ENCODE peak calls at places on chromosomes 13 and 19, in eight cellular contexts. Y is iris pigment epithelial cell; N is HL-60; H is effector CD4-positive, alpha-beta T cell; T is IMR-90; K is amygdala; X is activated naive CD4-positive, alpha-beta T cell treated with anti-CD3 and anti-CD28 coated beads, Interleukin-2, amount 10 ng/mL, durations not matched to agents 7 days and 5 days; S is GM13977. E is an unnamed sample.

GRCh38 chr19:28217064-28217463 is 995.9 kb downstream of the UQCRFS1 start:
- DNase-seq in Y (no peak), N (no peak), H (no peak), T (no peak), K (no peak), X (no peak), S (no peak), E (no peak)

GRCh38 chr13:27924529-27925141 is 4.8 kb downstream of the PDX1 start:
- DNase-seq in Y (no peak), N (no peak), H (no peak), T (no peak), K (no peak), X (no peak), S (peak; percentile 36), E (no peak)

GRCh38 chr19:3701200-3701599 is 932 bp upstream of the PIP5K1C start:
- DNase-seq in Y (no peak), N (no peak), H (no peak), T (no peak), K (no peak), X (no peak), S (no peak), E (no peak)

GRCh38 chr13:77902319-77902963 is 16.2 kb downstream of the EDNRB start:
- DNase-seq in Y (no peak), N (no peak), H (no peak), T (no peak), K (no peak), X (no peak), S (no peak), E (no peak)

GRCh38 chr19:41707502-41707812 is 969 bp upstream of the CEACAM5 start:
- DNase-seq in Y (no peak), N (no peak), H (no peak), T (no peak), K (no peak), X (no peak), S (no peak), E (no peak)

GRCh38 chr19:18832331-18833140 is 777 bp downstream of the UPF1 start:
- DNase-seq in Y (no peak), N (no peak), H (peak; percentile 15), T (no peak), K (no peak), X (peak; percentile 45), S (peak; percentile 57), E (no peak)

GRCh38 chr13:105513448-105513847 is 1022.0 kb downstream of the EFNB2 start:
- DNase-seq in Y (no peak), N (no peak), H (no peak), T (no peak), K (no peak), X (no peak), S (no peak), E (no peak)

GRCh38 chr13:107018285-107018684 is 450.3 kb upstream of the ARGLU1 start:
- DNase-seq in Y (no peak), N (no peak), H (no peak), T (no peak), K (no peak), X (no peak), S (no peak), E (no peak)

GRCh38 chr13:68736961-68737360 is 1370.7 kb upstream of the ATXN8OS start:
- DNase-seq in Y (no peak), N (no peak), H (no peak), T (no peak), K (no peak), X (no peak), S (no peak), E (no peak)

GRCh38 chr19:5369962-5370367 is 29.4 kb upstream of the PTPRS start:
- DNase-seq in Y (peak; percentile 32), N (no peak), H (peak; percentile 14), T (no peak), K (no peak), X (peak; percentile 60), S (peak; percentile 66), E (no peak)

GRCh38 chr13:97911311-97912138 is 42.0 kb upstream of the IPO5 start:
- DNase-seq in Y (peak; percentile 19), N (no peak), H (no peak), T (peak; percentile 32), K (no peak), X (no peak), S (peak; percentile 14), E (no peak)

GRCh38 chr19:43467730-43468129 is 2.3 kb upstream of the LYPD3 start:
- DNase-seq in Y (peak; percentile 84), N (no peak), H (no peak), T (peak; percentile 70), K (no peak), X (no peak), S (no peak), E (no peak)

GRCh38 chr13:112740502-112741131 is 50.8 kb downstream of the ATP11A start:
- DNase-seq in Y (peak; percentile 88), N (no peak), H (no peak), T (peak; percentile 95), K (no peak), X (no peak), S (no peak), E (no peak)

GRCh38 chr13:36074659-36075058 is 56.5 kb downstream of the DCLK1 start:
- DNase-seq in Y (no peak), N (no peak), H (no peak), T (no peak), K (peak; percentile 4), X (no peak), S (no peak), E (no peak)

GRCh38 chr19:20359933-20360720 is 193.1 kb downstream of the ZNF486 start:
- DNase-seq in Y (no peak), N (no peak), H (no peak), T (no peak), K (no peak), X (no peak), S (no peak), E (no peak)

GRCh38 chr19:37950471-37951175 is 43.6 kb downstream of the SIPA1L3 start:
- DNase-seq in Y (no peak), N (no peak), H (no peak), T (no peak), K (no peak), X (no peak), S (no peak), E (no peak)

GRCh38 chr13:91311491-91311890 is 36.0 kb upstream of the MIR17HG start:
- DNase-seq in Y (no peak), N (no peak), H (no peak), T (no peak), K (no peak), X (no peak), S (no peak), E (no peak)

GRCh38 chr13:93690139-93690538 is 463.5 kb downstream of the GPC6 start:
- DNase-seq in Y (peak; percentile 36), N (no peak), H (no peak), T (peak; percentile 46), K (no peak), X (no peak), S (no peak), E (no peak)

GRCh38 chr13:110379905-110380341 is 72.8 kb downstream of the COL4A2 start:
- DNase-seq in Y (peak; percentile 80), N (no peak), H (no peak), T (peak; percentile 89), K (no peak), X (no peak), S (no peak), E (no peak)

GRCh38 chr19:29415507-29415906 is 110.3 kb upstream of the VSTM2B start:
- DNase-seq in Y (no peak), N (no peak), H (no peak), T (no peak), K (no peak), X (no peak), S (no peak), E (no peak)

GRCh38 chr19:17944301-17944700 is 11.5 kb downstream of the CCDC124 start:
- DNase-seq in Y (peak; percentile 70), N (no peak), H (no peak), T (peak; percentile 88), K (no peak), X (no peak), S (no peak), E (no peak)

GRCh38 chr13:46296920-46297319 is 85.2 kb downstream of the LRRC63 start:
- DNase-seq in Y (peak; percentile 66), N (no peak), H (no peak), T (peak; percentile 67), K (no peak), X (no peak), S (no peak), E (no peak)

GRCh38 chr13:34757441-34757840 is 184.6 kb upstream of the NBEA start:
- DNase-seq in Y (no peak), N (no peak), H (no peak), T (no peak), K (no peak), X (no peak), S (no peak), E (no peak)

GRCh38 chr19:22622901-22623840 is 11.0 kb upstream of the ZNF492 start:
- DNase-seq in Y (no peak), N (no peak), H (no peak), T (no peak), K (no peak), X (no peak), S (no peak), E (no peak)

GRCh38 chr13:48009298-48009697 is 8.2 kb upstream of the SUCLA2 start:
- DNase-seq in Y (peak; percentile 80), N (no peak), H (no peak), T (peak; percentile 51), K (no peak), X (no peak), S (no peak), E (no peak)

GRCh38 chr13:51557875-51558604 is 26.2 kb upstream of the WDFY2 start:
- DNase-seq in Y (peak; percentile 88), N (no peak), H (no peak), T (peak; percentile 88), K (no peak), X (no peak), S (no peak), E (no peak)

GRCh38 chr13:83223546-83223945 is 658.7 kb downstream of the SLITRK1 start:
- DNase-seq in Y (peak; percentile 26), N (no peak), H (no peak), T (no peak), K (no peak), X (no peak), S (no peak), E (no peak)

GRCh38 chr19:15452111-15453047 is 2.6 kb upstream of the WIZ start:
- DNase-seq in Y (peak; percentile 92), N (no peak), H (no peak), T (peak; percentile 58), K (peak; percentile 36), X (peak; percentile 30), S (no peak), E (peak; percentile 83)

GRCh38 chr19:8475005-8475404 is 27.4 kb downstream of the PRAM1 start:
- DNase-seq in Y (no peak), N (no peak), H (no peak), T (no peak), K (no peak), X (no peak), S (no peak), E (no peak)

GRCh38 chr13:98835156-98835555 is 82.7 kb upstream of the SLC15A1 start:
- DNase-seq in Y (no peak), N (no peak), H (no peak), T (no peak), K (no peak), X (no peak), S (no peak), E (no peak)

GRCh38 chr19:24059572-24060295 is 27.3 kb upstream of the ZNF254 start:
- DNase-seq in Y (no peak), N (peak; percentile 61), H (no peak), T (no peak), K (no peak), X (no peak), S (no peak), E (no peak)

GRCh38 chr13:75326173-75327131 is 155.5 kb downstream of the TBC1D4 start:
- DNase-seq in Y (peak; percentile 73), N (no peak), H (peak; percentile 52), T (peak; percentile 53), K (no peak), X (peak; percentile 67), S (peak; percentile 56), E (no peak)

GRCh38 chr13:59356607-59357006 is 807.1 kb downstream of the DIAPH3 start:
- DNase-seq in Y (peak; percentile 54), N (no peak), H (no peak), T (peak; percentile 37), K (no peak), X (no peak), S (no peak), E (no peak)

GRCh38 chr19:48928164-48929005 is 5.1 kb upstream of the DHDH start:
- DNase-seq in Y (no peak), N (no peak), H (no peak), T (peak; percentile 58), K (no peak), X (no peak), S (no peak), E (no peak)

E was measured in RWPE2.